ENCODE peak calls at places on chromosomes 7 and 10, in six cellular contexts. W is endothelial cell; P is GM19239; B is MG63; T is NCI-H1694 treated with DMSO at 0.1 percent for 48 hours; X is stimulated activated CD8-positive, alpha-beta memory T cell treated with anti-CD3 and anti-CD28 coated beads, Interleukin-4, amount 100 ng/mL, for 24 hours. Z is an unnamed sample.

GRCh38 chr7:28418311-28418710 is 6.0 kb downstream of the CREB5 start:
- DNase-seq in X (no peak), T (no peak), P (no peak), W (no peak), B (no peak), Z (no peak)

GRCh38 chr10:81082621-81083376 is 545.1 kb downstream of the SH2D4B start:
- DNase-seq in X (no peak), B (no peak), W (no peak), T (no peak), P (no peak), Z (no peak)

GRCh38 chr7:22252886-22253536 is 103.9 kb downstream of the RAPGEF5 start:
- DNase-seq in P (no peak), W (no peak), X (no peak), B (no peak), T (no peak), Z (no peak)

GRCh38 chr10:28328346-28328745 is 25.5 kb upstream of the MPP7 start:
- DNase-seq in X (no peak), P (no peak), T (no peak), B (no peak), W (no peak), Z (no peak)

GRCh38 chr7:88217675-88218427 is 2.0 kb downstream of the SRI start:
- DNase-seq in T (no peak), B (no peak), P (peak; percentile 54), W (no peak), X (no peak), Z (no peak)

GRCh38 chr10:88194041-88194887 is 330.8 kb downstream of the PTEN start:
- DNase-seq in P (no peak), X (no peak), W (no peak), B (no peak), T (no peak), Z (no peak)

GRCh38 chr10:119480667-119481066 is 61.9 kb downstream of the RGS10 start:
- DNase-seq in T (no peak), P (no peak), X (no peak), W (no peak), B (peak; percentile 70), Z (no peak)

GRCh38 chr10:74021248-74022055 is 23.5 kb downstream of the VCL start:
- DNase-seq in T (no peak), X (no peak), B (no peak), W (no peak), P (no peak), Z (no peak)

GRCh38 chr7:158249692-158250091 is 337.9 kb downstream of the PTPRN2 start:
- DNase-seq in X (no peak), W (no peak), P (no peak), T (no peak), B (no peak), Z (no peak)

GRCh38 chr7:1210979-1211608 is 21.6 kb upstream of the UNCX start:
- DNase-seq in W (no peak), T (peak; percentile 26), X (no peak), P (no peak), B (no peak), Z (no peak)

GRCh38 chr7:80815733-80816132 is 103.1 kb downstream of the SEMA3C start:
- DNase-seq in B (no peak), X (no peak), T (no peak), W (no peak), P (no peak), Z (no peak)

GRCh38 chr7:1742555-1743303 is 72.7 kb downstream of the ELFN1 start:
- DNase-seq in T (peak; percentile 57), B (no peak), P (peak; percentile 74), W (no peak), X (no peak), Z (no peak)

GRCh38 chr7:24521917-24522583 is 51.2 kb upstream of the PALS2 start:
- DNase-seq in B (no peak), T (no peak), W (no peak), X (no peak), P (no peak), Z (no peak)

GRCh38 chr7:116139007-116139406 is 71.3 kb upstream of the TES start:
- DNase-seq in W (no peak), B (no peak), T (no peak), P (no peak), X (no peak), Z (no peak)

GRCh38 chr7:1964913-1965578 is 267.7 kb downstream of the MAD1L1 start:
- DNase-seq in T (no peak), B (no peak), P (no peak), W (no peak), X (no peak), Z (no peak)

GRCh38 chr10:103042129-103042528 is 124.0 kb downstream of the CNNM2 start:
- DNase-seq in P (no peak), T (no peak), X (no peak), W (no peak), B (no peak), Z (no peak)

GRCh38 chr7:45150199-45150598 is 7.4 kb upstream of the RAMP3 start:
- DNase-seq in W (no peak), X (no peak), P (no peak), B (no peak), T (no peak), Z (no peak)

GRCh38 chr10:110267246-110267645 is 37.5 kb downstream of the SMNDC1 start:
- DNase-seq in T (peak; percentile 13), X (no peak), P (no peak), W (no peak), B (no peak), Z (no peak)

GRCh38 chr10:80186364-80187012 is 18.8 kb downstream of the ANXA11 start:
- DNase-seq in X (no peak), T (no peak), W (no peak), P (no peak), B (no peak), Z (peak; percentile 29)

Z was measured in CMK.